ENCODE peak calls at places on chromosomes 5 and 9, in nine cellular contexts. P is omental fat pad; T is HT1080; E is stimulated activated CD8-positive, alpha-beta memory T cell treated with anti-CD3 and anti-CD28 coated beads, Interleukin-4, amount 100 ng/mL, for 24 hours; J is RKO; Y is T47D; D is aorta; G is fibroblast of the aortic adventitia; V is Calu3. L is an unnamed sample.

GRCh38 chr5:59479084-59479483 is 414.4 kb downstream of the PDE4D start:
- DNase-seq in V (no peak), D (no peak), J (no peak), E (no peak), T (no peak), P (no peak), Y (no peak), G (no peak), L (no peak)

GRCh38 chr9:99143661-99144060 is 38.7 kb downstream of the TGFBR1 start:
- DNase-seq in J (peak), P (no peak), D (no peak), G (no peak), Y (no peak), E (no peak), T (peak), V (no peak), L (no peak)

GRCh38 chr5:71651554-71651953 is 64.4 kb downstream of the MCCC2 start:
- DNase-seq in Y (no peak), V (no peak), G (no peak), J (no peak), D (no peak), P (no peak), E (peak), T (no peak), L (no peak)

GRCh38 chr9:14423816-14424261 is 109.9 kb upstream of the NFIB start:
- DNase-seq in Y (no peak), G (peak), E (no peak), D (no peak), J (no peak), T (peak), P (no peak), V (no peak), L (no peak)

GRCh38 chr5:133205649-133206048 is 153.8 kb downstream of the HSPA4 start:
- DNase-seq in E (no peak), V (no peak), J (no peak), G (no peak), D (no peak), T (no peak), Y (no peak), P (no peak), L (no peak)

GRCh38 chr5:440413-441180 is 2.4 kb upstream of the EXOC3 start:
- DNase-seq in D (peak), J (no peak), Y (no peak), E (no peak), G (no peak), T (no peak), V (no peak), P (no peak), L (no peak)

GRCh38 chr5:9015250-9015936 is 530.5 kb downstream of the SEMA5A start:
- DNase-seq in V (no peak), E (no peak), D (no peak), Y (no peak), T (peak), J (no peak), P (no peak), G (no peak), L (no peak)

GRCh38 chr5:54463696-54464095 is 8.2 kb downstream of the HSPB3 start:
- DNase-seq in G (no peak), J (no peak), Y (no peak), P (no peak), T (no peak), E (no peak), V (no peak), D (no peak), L (no peak)

GRCh38 chr5:132066871-132067270 is 6.4 kb downstream of the IL3 start:
- DNase-seq in D (peak), Y (no peak), V (no peak), E (no peak), J (no peak), G (no peak), T (no peak), P (no peak), L (no peak)

L was measured in CD4-positive, CD25-positive, alpha-beta regulatory T cell.